ENCODE peak calls at places on chromosomes 16 and 17, in seven cellular contexts. H is GM12878, V is HCT116, B is T47D, L is HepG2, K is K562, M is SK-N-SH. D is an unnamed sample.

GRCh38 chr17:77288115-77288619 is 147.4 kb downstream of the SEC14L1 start:
- DNase-seq in B (peak; percentile 74), K (no peak), H (no peak), V (no peak), M (no peak), L (no peak), D (no peak)

GRCh38 chr17:45107286-45107685 is 25.0 kb downstream of the PLCD3 start:
- DNase-seq in K (no peak), V (no peak), B (no peak), M (no peak), L (no peak), H (no peak), D (no peak)

GRCh38 chr16:53912155-53912554 is 208.2 kb downstream of the FTO start:
- DNase-seq in K (no peak), H (peak; percentile 2), B (no peak), M (no peak), V (no peak), L (no peak), D (no peak)

GRCh38 chr17:18981642-18982424 is 22.7 kb downstream of the FAM83G start:
- DNase-seq in H (no peak), L (peak; percentile 87), B (no peak), V (peak; percentile 31), K (peak; percentile 75), M (no peak), D (no peak)

GRCh38 chr17:58120195-58120822 is 27.9 kb upstream of the OR4D1 start:
- DNase-seq in L (peak; percentile 56), H (no peak), K (peak; percentile 76), B (peak; percentile 93), M (no peak), V (peak; percentile 33), D (no peak)

GRCh38 chr16:22220076-22220453 is 14.0 kb downstream of the EEF2K start:
- DNase-seq in M (no peak), H (no peak), K (peak; percentile 24), L (no peak), B (no peak), V (no peak), D (no peak)

GRCh38 chr17:29032798-29033197 is 10.1 kb upstream of the PIPOX start:
- DNase-seq in L (no peak), M (no peak), K (no peak), B (no peak), H (no peak), V (no peak), D (no peak)

GRCh38 chr16:19008245-19008644 is 24.5 kb downstream of the TMC7 start:
- DNase-seq in V (no peak), B (peak; percentile 82), H (no peak), M (peak; percentile 44), K (peak; percentile 41), L (peak; percentile 71), D (no peak)

GRCh38 chr17:75894049-75894742 is 2.6 kb downstream of the TRIM65 start:
- DNase-seq in L (peak; percentile 65), B (no peak), H (no peak), V (no peak), M (no peak), K (no peak), D (no peak)

GRCh38 chr16:4660454-4661007 is 32.8 kb upstream of the NUDT16L1 start:
- DNase-seq in H (no peak), B (no peak), M (peak; percentile 50), K (peak; percentile 19), L (peak; percentile 84), V (no peak), D (no peak)

GRCh38 chr16:4910828-4911227 is 26.1 kb downstream of the PPL start:
- DNase-seq in V (no peak), M (no peak), B (no peak), K (no peak), L (no peak), H (no peak), D (no peak)

GRCh38 chr17:5545051-5545987 is 39.0 kb downstream of the NLRP1 start:
- DNase-seq in V (no peak), L (no peak), B (no peak), M (no peak), K (no peak), H (no peak), D (no peak)

GRCh38 chr16:57409870-57410585 is 5.5 kb downstream of the CCL17 start:
- DNase-seq in V (no peak), B (peak; percentile 74), M (no peak), L (peak; percentile 49), K (peak; percentile 14), H (no peak), D (no peak)

GRCh38 chr16:67391424-67392300 is 1.6 kb downstream of the TPPP3 start:
- DNase-seq in L (no peak), B (peak; percentile 58), M (peak; percentile 50), K (no peak), H (no peak), V (no peak), D (no peak)

GRCh38 chr17:28492352-28493310 is 13.5 kb upstream of the FOXN1 start:
- DNase-seq in B (peak; percentile 82), M (no peak), L (no peak), K (no peak), V (no peak), H (no peak), D (no peak)

GRCh38 chr17:1036171-1036844 is 39.4 kb downstream of the TIMM22 start:
- DNase-seq in L (no peak), V (no peak), B (no peak), K (no peak), M (no peak), H (no peak), D (no peak)

GRCh38 chr17:688100-688989 is 26.3 kb downstream of the VPS53 start:
- DNase-seq in H (no peak), M (no peak), L (peak; percentile 9), B (peak; percentile 40), V (no peak), K (peak; percentile 18), D (no peak)

GRCh38 chr16:10613771-10614485 is 33.5 kb upstream of the EMP2 start:
- DNase-seq in H (no peak), L (no peak), M (no peak), B (no peak), K (no peak), V (no peak), D (no peak)
- TF ChIP-seq JUND in H (no peak), L (no peak), M (no peak), B (no peak), K (no peak), V (no peak), D (no peak)

GRCh38 chr17:34412534-34412933 is 49.5 kb upstream of the CCL1 start:
- DNase-seq in K (peak; percentile 30), V (no peak), H (no peak), L (no peak), B (no peak), M (no peak), D (no peak)

GRCh38 chr17:34416116-34416515 is 53.1 kb upstream of the CCL1 start:
- DNase-seq in K (no peak), V (no peak), L (no peak), H (no peak), B (no peak), M (no peak), D (no peak)

GRCh38 chr17:34413443-34414076 is 50.5 kb upstream of the CCL1 start:
- DNase-seq in H (no peak), L (no peak), B (no peak), K (peak; percentile 23), V (no peak), M (no peak), D (no peak)

GRCh38 chr17:34412965-34413441 is 50.0 kb upstream of the CCL1 start:
- DNase-seq in V (no peak), B (no peak), K (peak; percentile 68), L (no peak), M (no peak), H (no peak), D (no peak)

GRCh38 chr17:34414338-34414737 is 51.3 kb upstream of the CCL1 start:
- DNase-seq in B (no peak), L (no peak), H (no peak), V (no peak), K (no peak), M (no peak), D (no peak)
- TF ChIP-seq JUND in B (no peak), L (no peak), H (no peak), V (no peak), K (no peak), M (no peak), D (no peak)

DNA sequence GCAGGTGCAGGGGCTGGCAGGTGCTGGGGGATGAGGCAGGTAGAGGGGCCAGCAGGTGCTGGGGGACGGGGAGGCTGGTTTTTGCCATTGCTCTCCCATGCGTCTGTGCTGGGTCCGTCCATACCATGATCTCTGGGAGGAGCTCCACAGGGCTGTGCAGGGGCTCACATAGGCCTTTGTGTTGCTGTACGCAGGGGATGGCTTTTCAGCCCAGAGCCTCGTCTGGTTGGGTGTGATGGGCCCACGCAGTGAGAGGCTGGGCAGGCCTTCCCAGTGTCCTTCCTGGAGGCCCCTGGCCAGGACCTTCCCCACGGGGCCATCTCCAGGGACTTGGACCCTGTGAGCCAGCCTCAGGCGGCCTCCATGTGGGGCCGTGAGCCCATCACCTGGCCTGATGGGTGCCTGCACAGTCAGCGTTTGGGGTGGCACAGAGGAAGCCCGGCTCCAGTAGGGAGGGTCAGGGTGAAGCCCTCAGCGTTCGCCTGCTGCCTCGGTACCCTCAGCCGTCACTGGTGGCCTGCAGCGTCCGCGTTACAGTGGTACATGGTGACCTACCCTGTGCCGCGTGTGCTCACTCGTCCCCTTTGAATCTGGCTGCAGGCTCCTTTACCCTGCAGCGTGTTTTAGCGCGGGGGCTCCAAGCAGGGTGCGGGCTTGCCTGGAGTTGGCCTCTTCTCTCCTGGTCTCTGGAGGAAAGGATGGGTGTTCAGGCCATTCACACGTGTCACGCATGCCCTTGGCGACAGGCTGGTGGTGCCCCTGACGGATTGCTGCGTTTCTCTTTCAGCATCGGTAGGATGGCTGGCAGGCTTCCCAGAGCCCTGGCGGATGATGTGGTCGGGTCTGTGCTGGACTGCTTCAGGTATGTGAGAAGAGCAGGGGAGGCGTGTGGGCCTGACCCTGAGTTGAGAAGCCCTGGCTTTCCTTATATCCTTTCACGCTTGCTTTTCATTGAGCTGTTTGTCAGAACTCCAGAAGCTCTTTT is 30.6 kb downstream of the ZNF750 start:
- DNase-seq in V (no peak), K (no peak), L (no peak), H (no peak), M (no peak), B (no peak), D (no peak)
- TF ChIP-seq JUND in V (no peak), K (no peak), L (no peak), H (no peak), M (no peak), B (no peak), D (no peak)

GRCh38 chr16:87407511-87408112 is 15.5 kb downstream of the MAP1LC3B start:
- DNase-seq in H (peak; percentile 84), V (peak; percentile 100), M (no peak), K (no peak), B (no peak), L (no peak), D (no peak)
- TF ChIP-seq JUND in H (no peak), V (peak; percentile 97), M (no peak), K (no peak), B (no peak), L (no peak), D (no peak)